ENCODE peak calls at places on chromosomes 16 and 17, in ten cellular contexts. One of them, this sample, is unnamed.

GRCh38 chr17:28343491-28343932 is 8.0 kb downstream of the TNFAIP1 start:
- DNase-seq in substantia nigra: no peak
- DNase-seq in iPS-NIHi11: no peak
- DNase-seq in psoas muscle: no peak
- DNase-seq in AG10803: no peak
- DNase-seq in NCI-H1694 treated with DMSO at 0.1 percent for 48 hours: no peak
- DNase-seq in stimulated activated CD8-positive, alpha-beta memory T cell treated with anti-CD3 and anti-CD28 coated beads, Interleukin-15, amount 100 ng/mL, for 1 hour: no peak
- DNase-seq in activated gamma-delta T cell treated with Interleukin-2 at 50 U/mL for 16 hours: no peak
- DNase-seq in RWPE1: no peak
- DNase-seq in esophagus squamous epithelium: no peak
- DNase-seq in this sample: no peak

GRCh38 chr16:68351991-68352431 is 41.2 kb downstream of the PRMT7 start:
- DNase-seq in substantia nigra: no peak
- DNase-seq in iPS-NIHi11: no peak
- DNase-seq in psoas muscle: no peak
- DNase-seq in AG10803: no peak
- DNase-seq in NCI-H1694 treated with DMSO at 0.1 percent for 48 hours: no peak
- DNase-seq in stimulated activated CD8-positive, alpha-beta memory T cell treated with anti-CD3 and anti-CD28 coated beads, Interleukin-15, amount 100 ng/mL, for 1 hour: no peak
- DNase-seq in activated gamma-delta T cell treated with Interleukin-2 at 50 U/mL for 16 hours: no peak
- DNase-seq in RWPE1: no peak
- DNase-seq in esophagus squamous epithelium: no peak
- DNase-seq in this sample: no peak

GRCh38 chr17:80761421-80761871 is 216.8 kb downstream of the RPTOR start:
- DNase-seq in substantia nigra: no peak
- DNase-seq in iPS-NIHi11: no peak
- DNase-seq in psoas muscle: no peak
- DNase-seq in AG10803: peak; percentile 68
- DNase-seq in NCI-H1694 treated with DMSO at 0.1 percent for 48 hours: no peak
- DNase-seq in stimulated activated CD8-positive, alpha-beta memory T cell treated with anti-CD3 and anti-CD28 coated beads, Interleukin-15, amount 100 ng/mL, for 1 hour: peak; percentile 40
- DNase-seq in activated gamma-delta T cell treated with Interleukin-2 at 50 U/mL for 16 hours: peak; percentile 46
- DNase-seq in RWPE1: peak; percentile 88
- DNase-seq in esophagus squamous epithelium: no peak
- DNase-seq in this sample: no peak

GRCh38 chr17:81219476-81220180 is 3.1 kb downstream of the CEP131 start:
- DNase-seq in substantia nigra: no peak
- DNase-seq in iPS-NIHi11: no peak
- DNase-seq in psoas muscle: no peak
- DNase-seq in AG10803: no peak
- DNase-seq in NCI-H1694 treated with DMSO at 0.1 percent for 48 hours: no peak
- DNase-seq in stimulated activated CD8-positive, alpha-beta memory T cell treated with anti-CD3 and anti-CD28 coated beads, Interleukin-15, amount 100 ng/mL, for 1 hour: no peak
- DNase-seq in activated gamma-delta T cell treated with Interleukin-2 at 50 U/mL for 16 hours: no peak
- DNase-seq in RWPE1: no peak
- DNase-seq in esophagus squamous epithelium: no peak
- DNase-seq in this sample: no peak

GRCh38 chr17:77196251-77196650 is 55.5 kb downstream of the SEC14L1 start:
- DNase-seq in substantia nigra: no peak
- DNase-seq in iPS-NIHi11: no peak
- DNase-seq in psoas muscle: no peak
- DNase-seq in AG10803: peak; percentile 34
- DNase-seq in NCI-H1694 treated with DMSO at 0.1 percent for 48 hours: no peak
- DNase-seq in stimulated activated CD8-positive, alpha-beta memory T cell treated with anti-CD3 and anti-CD28 coated beads, Interleukin-15, amount 100 ng/mL, for 1 hour: no peak
- DNase-seq in activated gamma-delta T cell treated with Interleukin-2 at 50 U/mL for 16 hours: no peak
- DNase-seq in RWPE1: no peak
- DNase-seq in esophagus squamous epithelium: no peak
- DNase-seq in this sample: no peak

GRCh38 chr17:61591930-61592329 is 911 bp upstream of the NACA2 start:
- DNase-seq in substantia nigra: no peak
- DNase-seq in iPS-NIHi11: no peak
- DNase-seq in psoas muscle: no peak
- DNase-seq in AG10803: no peak
- DNase-seq in NCI-H1694 treated with DMSO at 0.1 percent for 48 hours: no peak
- DNase-seq in stimulated activated CD8-positive, alpha-beta memory T cell treated with anti-CD3 and anti-CD28 coated beads, Interleukin-15, amount 100 ng/mL, for 1 hour: no peak
- DNase-seq in activated gamma-delta T cell treated with Interleukin-2 at 50 U/mL for 16 hours: no peak
- DNase-seq in RWPE1: no peak
- DNase-seq in esophagus squamous epithelium: no peak
- DNase-seq in this sample: no peak

GRCh38 chr16:87877942-87878507 is 8.7 kb upstream of the SLC7A5 start:
- DNase-seq in substantia nigra: no peak
- DNase-seq in iPS-NIHi11: no peak
- DNase-seq in psoas muscle: no peak
- DNase-seq in AG10803: no peak
- DNase-seq in NCI-H1694 treated with DMSO at 0.1 percent for 48 hours: no peak
- DNase-seq in stimulated activated CD8-positive, alpha-beta memory T cell treated with anti-CD3 and anti-CD28 coated beads, Interleukin-15, amount 100 ng/mL, for 1 hour: no peak
- DNase-seq in activated gamma-delta T cell treated with Interleukin-2 at 50 U/mL for 16 hours: no peak
- DNase-seq in RWPE1: no peak
- DNase-seq in esophagus squamous epithelium: no peak
- DNase-seq in this sample: no peak

GRCh38 chr17:5888811-5889210 is 181.4 kb upstream of the WSCD1 start:
- DNase-seq in substantia nigra: no peak
- DNase-seq in iPS-NIHi11: no peak
- DNase-seq in psoas muscle: no peak
- DNase-seq in AG10803: no peak
- DNase-seq in NCI-H1694 treated with DMSO at 0.1 percent for 48 hours: no peak
- DNase-seq in stimulated activated CD8-positive, alpha-beta memory T cell treated with anti-CD3 and anti-CD28 coated beads, Interleukin-15, amount 100 ng/mL, for 1 hour: no peak
- DNase-seq in activated gamma-delta T cell treated with Interleukin-2 at 50 U/mL for 16 hours: no peak
- DNase-seq in RWPE1: no peak
- DNase-seq in esophagus squamous epithelium: no peak
- DNase-seq in this sample: no peak

GRCh38 chr17:7323731-7324437 is 5.3 kb downstream of the NEURL4 start:
- DNase-seq in substantia nigra: no peak
- DNase-seq in iPS-NIHi11: peak; percentile 92
- DNase-seq in psoas muscle: peak; percentile 55
- DNase-seq in AG10803: peak; percentile 20
- DNase-seq in NCI-H1694 treated with DMSO at 0.1 percent for 48 hours: peak; percentile 13
- DNase-seq in stimulated activated CD8-positive, alpha-beta memory T cell treated with anti-CD3 and anti-CD28 coated beads, Interleukin-15, amount 100 ng/mL, for 1 hour: peak; percentile 45
- DNase-seq in activated gamma-delta T cell treated with Interleukin-2 at 50 U/mL for 16 hours: peak; percentile 67
- DNase-seq in RWPE1: peak; percentile 36
- DNase-seq in esophagus squamous epithelium: no peak
- DNase-seq in this sample: no peak

GRCh38 chr16:17887963-17888362 is 417.2 kb upstream of the XYLT1 start:
- DNase-seq in substantia nigra: no peak
- DNase-seq in iPS-NIHi11: no peak
- DNase-seq in psoas muscle: no peak
- DNase-seq in AG10803: no peak
- DNase-seq in NCI-H1694 treated with DMSO at 0.1 percent for 48 hours: no peak
- DNase-seq in stimulated activated CD8-positive, alpha-beta memory T cell treated with anti-CD3 and anti-CD28 coated beads, Interleukin-15, amount 100 ng/mL, for 1 hour: no peak
- DNase-seq in activated gamma-delta T cell treated with Interleukin-2 at 50 U/mL for 16 hours: no peak
- DNase-seq in RWPE1: no peak
- DNase-seq in esophagus squamous epithelium: no peak
- DNase-seq in this sample: no peak

GRCh38 chr17:64200080-64201042 is 62.7 kb downstream of the TEX2 start:
- DNase-seq in substantia nigra: no peak
- DNase-seq in iPS-NIHi11: no peak
- DNase-seq in psoas muscle: no peak
- DNase-seq in AG10803: peak; percentile 76
- DNase-seq in NCI-H1694 treated with DMSO at 0.1 percent for 48 hours: no peak
- DNase-seq in stimulated activated CD8-positive, alpha-beta memory T cell treated with anti-CD3 and anti-CD28 coated beads, Interleukin-15, amount 100 ng/mL, for 1 hour: no peak
- DNase-seq in activated gamma-delta T cell treated with Interleukin-2 at 50 U/mL for 16 hours: no peak
- DNase-seq in RWPE1: no peak
- DNase-seq in esophagus squamous epithelium: no peak
- DNase-seq in this sample: no peak

GRCh38 chr17:74274060-74274702 is at the start of gene DNAI2:
- DNase-seq in substantia nigra: no peak
- DNase-seq in iPS-NIHi11: peak; percentile 73
- DNase-seq in psoas muscle: peak; percentile 40
- DNase-seq in AG10803: no peak
- DNase-seq in NCI-H1694 treated with DMSO at 0.1 percent for 48 hours: no peak
- DNase-seq in stimulated activated CD8-positive, alpha-beta memory T cell treated with anti-CD3 and anti-CD28 coated beads, Interleukin-15, amount 100 ng/mL, for 1 hour: no peak
- DNase-seq in activated gamma-delta T cell treated with Interleukin-2 at 50 U/mL for 16 hours: peak; percentile 26
- DNase-seq in RWPE1: no peak
- DNase-seq in esophagus squamous epithelium: no peak
- DNase-seq in this sample: no peak

GRCh38 chr17:40548982-40549680 is 16.1 kb downstream of the CCR7 start:
- DNase-seq in substantia nigra: no peak
- DNase-seq in iPS-NIHi11: no peak
- DNase-seq in psoas muscle: no peak
- DNase-seq in AG10803: peak; percentile 90
- DNase-seq in NCI-H1694 treated with DMSO at 0.1 percent for 48 hours: no peak
- DNase-seq in stimulated activated CD8-positive, alpha-beta memory T cell treated with anti-CD3 and anti-CD28 coated beads, Interleukin-15, amount 100 ng/mL, for 1 hour: no peak
- DNase-seq in activated gamma-delta T cell treated with Interleukin-2 at 50 U/mL for 16 hours: no peak
- DNase-seq in RWPE1: no peak
- DNase-seq in esophagus squamous epithelium: no peak
- DNase-seq in this sample: no peak

GRCh38 chr16:81335669-81336068 is 20.9 kb downstream of the GAN start:
- DNase-seq in substantia nigra: no peak
- DNase-seq in iPS-NIHi11: no peak
- DNase-seq in psoas muscle: no peak
- DNase-seq in AG10803: no peak
- DNase-seq in NCI-H1694 treated with DMSO at 0.1 percent for 48 hours: no peak
- DNase-seq in stimulated activated CD8-positive, alpha-beta memory T cell treated with anti-CD3 and anti-CD28 coated beads, Interleukin-15, amount 100 ng/mL, for 1 hour: no peak
- DNase-seq in activated gamma-delta T cell treated with Interleukin-2 at 50 U/mL for 16 hours: no peak
- DNase-seq in RWPE1: no peak
- DNase-seq in esophagus squamous epithelium: no peak
- DNase-seq in this sample: no peak

GRCh38 chr17:413016-413350 is 60.4 kb upstream of the RPH3AL start:
- DNase-seq in substantia nigra: no peak
- DNase-seq in iPS-NIHi11: no peak
- DNase-seq in psoas muscle: no peak
- DNase-seq in AG10803: no peak
- DNase-seq in NCI-H1694 treated with DMSO at 0.1 percent for 48 hours: no peak
- DNase-seq in stimulated activated CD8-positive, alpha-beta memory T cell treated with anti-CD3 and anti-CD28 coated beads, Interleukin-15, amount 100 ng/mL, for 1 hour: no peak
- DNase-seq in activated gamma-delta T cell treated with Interleukin-2 at 50 U/mL for 16 hours: no peak
- DNase-seq in RWPE1: no peak
- DNase-seq in esophagus squamous epithelium: no peak
- DNase-seq in this sample: no peak

GRCh38 chr16:6841392-6841791 is 491.3 kb upstream of the RBFOX1 start:
- DNase-seq in substantia nigra: no peak
- DNase-seq in iPS-NIHi11: no peak
- DNase-seq in psoas muscle: no peak
- DNase-seq in AG10803: no peak
- DNase-seq in NCI-H1694 treated with DMSO at 0.1 percent for 48 hours: no peak
- DNase-seq in stimulated activated CD8-positive, alpha-beta memory T cell treated with anti-CD3 and anti-CD28 coated beads, Interleukin-15, amount 100 ng/mL, for 1 hour: no peak
- DNase-seq in activated gamma-delta T cell treated with Interleukin-2 at 50 U/mL for 16 hours: no peak
- DNase-seq in RWPE1: no peak
- DNase-seq in esophagus squamous epithelium: no peak
- DNase-seq in this sample: no peak

This sample was measured in gastrocnemius medialis.